ENCODE peak calls at places on chromosomes 3 and 15, in five cellular contexts. Q is IMR-90, L is cardiac muscle cell, M is uterus, F is adrenal gland. V is an unnamed sample.
A peak's percentile ranks its signal among the peaks of the same experiment; 100 is the strongest.

GRCh38 chr15:71598741-71599140 is 211.6 kb upstream of the NR2E3 start:
- DNase-seq in M (no peak), Q (no peak), F (no peak), L (no peak), V (no peak)

GRCh38 chr3:4047343-4047742 is 248.1 kb downstream of the LRRN1 start:
- DNase-seq in M (no peak), F (no peak), L (no peak), Q (no peak), V (no peak)

GRCh38 chr3:123153124-123153523 is 48.6 kb upstream of the SEC22A start:
- DNase-seq in F (no peak), L (no peak), M (no peak), Q (no peak), V (no peak)

GRCh38 chr3:64203216-64203615 is 22.1 kb downstream of the PRICKLE2 start:
- DNase-seq in L (no peak), M (no peak), Q (peak; percentile 61), F (no peak), V (no peak)

GRCh38 chr3:126982125-126982521 is 792 bp upstream of the PLXNA1 start:
- DNase-seq in F (peak; percentile 27), Q (peak; percentile 27), L (peak; percentile 35), M (no peak), V (no peak)

GRCh38 chr3:121724130-121724529 is 25.4 kb downstream of the GOLGB1 start:
- DNase-seq in Q (no peak), L (peak; percentile 35), F (no peak), M (no peak), V (no peak)

GRCh38 chr3:10706156-10707088 is 109.6 kb upstream of the SLC6A11 start:
- DNase-seq in M (no peak), L (no peak), F (no peak), Q (no peak), V (no peak)

GRCh38 chr15:90154861-90155626 is 46.1 kb upstream of the SEMA4B start:
- DNase-seq in Q (peak; percentile 95), L (peak; percentile 79), M (no peak), F (no peak), V (peak; percentile 39)

GRCh38 chr3:73813291-73813977 is 188.7 kb upstream of the PDZRN3 start:
- DNase-seq in L (peak; percentile 85), M (peak; percentile 25), Q (no peak), F (no peak), V (peak; percentile 56)

GRCh38 chr3:126959921-126960603 is 22.9 kb upstream of the PLXNA1 start:
- DNase-seq in Q (peak; percentile 73), L (peak; percentile 43), M (no peak), F (no peak), V (peak; percentile 39)

DNA sequence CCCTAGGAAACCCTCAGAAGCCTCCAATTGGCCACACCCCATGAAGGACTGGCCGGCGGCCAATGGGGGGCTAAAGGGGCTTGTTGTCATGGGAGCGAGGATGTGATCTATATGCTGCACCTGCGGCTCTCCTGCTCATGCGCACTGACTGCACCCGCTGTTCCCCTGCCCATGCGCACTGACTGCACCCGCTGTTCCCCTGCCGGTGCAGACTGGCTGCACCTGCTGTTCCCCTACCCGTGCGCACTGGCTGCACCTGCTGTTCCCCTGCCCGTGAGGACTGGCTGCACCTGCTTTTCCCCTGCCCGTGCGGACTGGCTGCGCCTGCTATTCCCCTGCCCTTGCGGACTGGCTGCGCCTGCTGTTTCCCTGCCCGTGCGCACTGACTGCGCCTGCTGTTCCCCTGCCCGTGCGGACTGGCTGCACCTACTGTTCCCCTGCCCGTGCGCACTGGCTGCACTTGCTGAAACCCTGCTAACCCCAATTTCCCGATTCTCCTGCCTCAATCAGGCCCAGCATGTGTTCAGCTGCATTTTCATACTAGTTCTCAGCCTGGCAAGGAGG is 16.8 kb upstream of the MCCC1 start:
- DNase-seq in Q (no peak), M (no peak), F (no peak), L (no peak), V (peak; percentile 76)
- H3K4me3 ChIP-seq in Q (no peak overlapping the region), M (no peak overlapping the region), F (no peak overlapping the region), L (peak overlapping the region; percentile 34), V (peak overlapping the region; percentile 63)

GRCh38 chr15:29938701-29939340 is 116.6 kb upstream of the TJP1 start:
- DNase-seq in M (no peak), F (no peak), Q (peak; percentile 37), L (no peak), V (no peak)
- TF ChIP-seq CTCF in M (peak; percentile 26), F (peak; percentile 10), Q (peak; percentile 25), L (peak; percentile 21), V (peak; percentile 18)

GRCh38 chr3:94081880-94082279 is 19.0 kb downstream of the NSUN3 start:
- DNase-seq in F (no peak), M (no peak), Q (no peak), L (no peak), V (no peak)
- H3K36me3 ChIP-seq in F (no peaks in the 10 kb centered on the region), M (no peaks in the 10 kb centered on the region), Q (peaks cover 7% of the 10 kb centered on the region), L (peaks cover 10% of the 10 kb centered on the region), V (peaks cover 3% of the 10 kb centered on the region)

GRCh38 chr15:94203321-94203720 is 28.0 kb upstream of the MCTP2 start:
- DNase-seq in Q (no peak), M (no peak), L (no peak), F (no peak), V (no peak)

GRCh38 chr15:94199725-94200124 is 31.6 kb upstream of the MCTP2 start:
- DNase-seq in M (no peak), L (no peak), Q (no peak), F (no peak), V (no peak)

GRCh38 chr15:94206463-94207167 is 24.7 kb upstream of the MCTP2 start:
- DNase-seq in M (no peak), F (no peak), Q (peak; percentile 89), L (no peak), V (no peak)

DNA sequence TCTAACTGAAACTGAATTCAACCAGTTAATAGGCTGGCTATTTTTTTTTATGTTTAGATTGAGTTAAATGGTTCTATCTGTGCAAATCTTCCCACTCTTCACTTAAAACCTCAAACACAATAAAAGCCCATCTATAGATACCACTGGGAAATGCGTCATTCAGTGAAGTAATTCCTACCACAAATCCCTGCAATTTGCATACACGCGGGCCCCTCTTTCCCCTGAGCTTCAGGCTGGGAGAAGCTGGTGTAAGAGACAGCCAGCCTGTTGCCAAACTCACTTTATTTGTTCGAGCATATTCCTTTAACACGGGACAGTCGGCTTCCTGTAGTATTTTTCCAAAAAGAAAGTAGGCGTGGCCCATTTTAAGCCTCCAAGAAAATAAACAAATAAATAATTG is 26.0 kb upstream of the MCTP2 start:
- DNase-seq in F (no peak), M (no peak), L (no peak), Q (peak; percentile 18), V (no peak)
- H3K4me3 ChIP-seq in F (no peak overlapping the region), M (no peak overlapping the region), L (no peak overlapping the region), Q (no peak overlapping the region), V (no peak overlapping the region)

GRCh38 chr15:95709959-95710695 is 620.4 kb upstream of the NR2F2 start:
- DNase-seq in M (no peak), F (no peak), L (no peak), Q (no peak), V (no peak)
- TF ChIP-seq CTCF in M (no peak), F (no peak), L (no peak), Q (no peak), V (no peak)

GRCh38 chr3:184143327-184143726 is 8.2 kb downstream of the EIF2B5 start:
- DNase-seq in Q (no peak), M (no peak), L (no peak), F (no peak), V (no peak)
- H3K36me3 ChIP-seq in Q (peaks cover 45% of the 10 kb centered on the region), M (no peaks in the 10 kb centered on the region), L (peaks cover 33% of the 10 kb centered on the region), F (no peaks in the 10 kb centered on the region), V (peaks cover 77% of the 10 kb centered on the region)

GRCh38 chr3:71421475-71421819 is 162.1 kb downstream of the FOXP1 start:
- DNase-seq in F (no peak), L (no peak), M (no peak), Q (no peak), V (no peak)
- H3K4me3 ChIP-seq in F (no peak overlapping the region), L (no peak overlapping the region), M (no peak overlapping the region), Q (no peak overlapping the region), V (no peak overlapping the region)

DNA sequence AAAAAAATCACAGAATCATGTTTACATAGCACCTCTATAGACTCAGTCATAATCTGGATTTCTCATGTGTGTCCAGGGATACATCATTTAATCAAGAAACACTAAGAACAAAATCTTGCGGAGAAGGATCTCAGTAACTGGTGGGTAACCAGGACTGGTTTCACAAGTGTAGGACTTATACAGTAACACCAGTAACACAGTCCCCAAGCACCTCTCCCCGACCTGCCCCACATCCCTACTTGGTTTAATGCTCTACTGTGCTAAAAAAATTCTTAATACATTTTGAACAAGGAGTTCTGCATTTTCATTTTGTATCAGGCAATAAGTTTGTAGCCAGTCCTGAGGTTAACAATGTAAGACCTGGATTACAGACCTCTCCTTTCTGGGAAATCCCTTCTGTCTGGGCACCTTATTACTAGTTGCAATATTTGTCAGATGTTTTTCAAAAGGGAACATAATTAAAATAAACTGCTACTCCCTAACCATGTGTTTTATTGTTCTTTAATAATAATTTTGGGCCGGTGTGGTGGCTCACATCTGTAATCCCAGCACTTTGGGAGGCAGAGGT is 57.6 kb upstream of the BBX start:
- DNase-seq in Q (no peak), M (no peak), F (no peak), L (no peak), V (no peak)
- TF ChIP-seq CTCF in Q (no peak), M (no peak), F (no peak), L (no peak), V (no peak)